ENCODE peak calls at places on chromosome 6, in six cellular contexts. A is effector memory CD4-positive, alpha-beta T cell; I is NCI-H226; B is activated T-helper 1 cell treated with Interleukin-2 at 50 U/mL for 16 hours; W is non-pigmented ciliary epithelial cell; G is M059J. E is an unnamed sample.

GRCh38 chr6:122033564-122034181 is 365.8 kb upstream of the HSF2 start:
- DNase-seq in A (no peak), B (no peak), G (peak), I (peak), W (no peak), E (no peak)

GRCh38 chr6:17865243-17865642 is 122.2 kb downstream of the KIF13A start:
- DNase-seq in G (peak), A (no peak), W (no peak), I (peak), B (no peak), E (no peak)

GRCh38 chr6:26183581-26184408 is 96.6 kb downstream of the HFE start:
- DNase-seq in A (no peak), G (peak), I (peak), B (no peak), W (no peak), E (peak)

GRCh38 chr6:67009818-67010217 is 1302.8 kb upstream of the EYS start:
- DNase-seq in A (no peak), G (no peak), B (no peak), I (no peak), W (no peak), E (no peak)

GRCh38 chr6:132199343-132199742 is 201.9 kb downstream of the MOXD1 start:
- DNase-seq in B (no peak), G (peak), A (no peak), I (peak), W (no peak), E (no peak)

GRCh38 chr6:162029873-162030576 is 697.5 kb downstream of the PRKN start:
- DNase-seq in A (no peak), B (no peak), W (no peak), G (no peak), I (no peak), E (no peak)

GRCh38 chr6:43511824-43512415 is 1.8 kb upstream of the LRRC73 start:
- DNase-seq in B (no peak), I (no peak), A (no peak), W (no peak), G (no peak), E (no peak)

GRCh38 chr6:103113416-103113815 is 1719.9 kb downstream of the GRIK2 start:
- DNase-seq in G (no peak), W (no peak), B (no peak), A (no peak), I (no peak), E (no peak)

GRCh38 chr6:134216304-134217029 is 101.4 kb downstream of the SGK1 start:
- DNase-seq in I (no peak), A (no peak), W (no peak), G (no peak), B (no peak), E (no peak)

GRCh38 chr6:157488058-157488457 is 107.1 kb downstream of the ZDHHC14 start:
- DNase-seq in A (no peak), W (no peak), I (peak), B (no peak), G (no peak), E (no peak)